ENCODE peak calls at places on chromosomes 6 and 20, in six cellular contexts. One of them, this sample, is unnamed.
A peak's percentile ranks its signal among the peaks of the same experiment; 100 is the strongest.

GRCh38 chr20:382291-383115 is 1.9 kb downstream of the TRIB3 start:
- DNase-seq in PC-9: no peak
- DNase-seq in NCI-H2171: no peak
- DNase-seq in stimulated activated CD4-positive, alpha-beta T cell treated with anti-CD3 and anti-CD28 coated beads, Interleukin-4, amount 100 ng/mL, for 48 hours: no peak
- DNase-seq in astrocyte: no peak
- DNase-seq in central memory CD4-positive, alpha-beta T cell: no peak
- DNase-seq in this sample: no peak

GRCh38 chr6:119881416-119881815 is 531.9 kb upstream of the MAN1A1 start:
- DNase-seq in stimulated activated CD4-positive, alpha-beta T cell treated with anti-CD3 and anti-CD28 coated beads, Interleukin-4, amount 100 ng/mL, for 48 hours: no peak
- DNase-seq in astrocyte: peak; percentile 12
- DNase-seq in PC-9: no peak
- DNase-seq in NCI-H2171: no peak
- DNase-seq in central memory CD4-positive, alpha-beta T cell: no peak
- DNase-seq in this sample: no peak

GRCh38 chr6:142377112-142377848 is 75.5 kb downstream of the ADGRG6 start:
- DNase-seq in astrocyte: peak; percentile 14
- DNase-seq in NCI-H2171: peak; percentile 91
- DNase-seq in stimulated activated CD4-positive, alpha-beta T cell treated with anti-CD3 and anti-CD28 coated beads, Interleukin-4, amount 100 ng/mL, for 48 hours: no peak
- DNase-seq in PC-9: no peak
- DNase-seq in central memory CD4-positive, alpha-beta T cell: no peak
- DNase-seq in this sample: peak; percentile 88

GRCh38 chr20:20755674-20756319 is 43.4 kb upstream of the RALGAPA2 start:
- DNase-seq in NCI-H2171: no peak
- DNase-seq in stimulated activated CD4-positive, alpha-beta T cell treated with anti-CD3 and anti-CD28 coated beads, Interleukin-4, amount 100 ng/mL, for 48 hours: no peak
- DNase-seq in central memory CD4-positive, alpha-beta T cell: no peak
- DNase-seq in PC-9: no peak
- DNase-seq in astrocyte: no peak
- DNase-seq in this sample: no peak

GRCh38 chr6:103105686-103106085 is 1712.2 kb downstream of the GRIK2 start:
- DNase-seq in stimulated activated CD4-positive, alpha-beta T cell treated with anti-CD3 and anti-CD28 coated beads, Interleukin-4, amount 100 ng/mL, for 48 hours: no peak
- DNase-seq in PC-9: no peak
- DNase-seq in central memory CD4-positive, alpha-beta T cell: no peak
- DNase-seq in NCI-H2171: no peak
- DNase-seq in astrocyte: no peak
- DNase-seq in this sample: no peak

GRCh38 chr20:542777-543368 is 717 bp downstream of the CSNK2A1 start:
- DNase-seq in NCI-H2171: peak; percentile 44
- DNase-seq in astrocyte: no peak
- DNase-seq in central memory CD4-positive, alpha-beta T cell: no peak
- DNase-seq in PC-9: no peak
- DNase-seq in stimulated activated CD4-positive, alpha-beta T cell treated with anti-CD3 and anti-CD28 coated beads, Interleukin-4, amount 100 ng/mL, for 48 hours: peak; percentile 19
- DNase-seq in this sample: no peak

GRCh38 chr6:111957623-111958315 is 84.5 kb upstream of the FYN start:
- DNase-seq in NCI-H2171: peak; percentile 64
- DNase-seq in astrocyte: no peak
- DNase-seq in central memory CD4-positive, alpha-beta T cell: no peak
- DNase-seq in stimulated activated CD4-positive, alpha-beta T cell treated with anti-CD3 and anti-CD28 coated beads, Interleukin-4, amount 100 ng/mL, for 48 hours: no peak
- DNase-seq in PC-9: no peak
- DNase-seq in this sample: peak; percentile 78

GRCh38 chr6:159100011-159100788 is 55.4 kb upstream of the TAGAP start:
- DNase-seq in central memory CD4-positive, alpha-beta T cell: no peak
- DNase-seq in astrocyte: no peak
- DNase-seq in PC-9: no peak
- DNase-seq in stimulated activated CD4-positive, alpha-beta T cell treated with anti-CD3 and anti-CD28 coated beads, Interleukin-4, amount 100 ng/mL, for 48 hours: no peak
- DNase-seq in NCI-H2171: no peak
- DNase-seq in this sample: no peak

GRCh38 chr20:38275815-38276550 is 15.4 kb upstream of the KIAA1755 start:
- DNase-seq in astrocyte: peak; percentile 89
- DNase-seq in NCI-H2171: no peak
- DNase-seq in PC-9: peak; percentile 83
- DNase-seq in stimulated activated CD4-positive, alpha-beta T cell treated with anti-CD3 and anti-CD28 coated beads, Interleukin-4, amount 100 ng/mL, for 48 hours: no peak
- DNase-seq in central memory CD4-positive, alpha-beta T cell: no peak
- DNase-seq in this sample: no peak

This sample was measured in H9.